ENCODE peak calls at places on chromosomes 12 and 14, in seven cellular contexts. O is K562, I is SK-N-SH, R is HepG2, B is HCT116, A is H1, V is GM12878. S is an unnamed sample.

GRCh38 chr12:23950775-23951391 is 1.4 kb upstream of the SOX5 start:
- DNase-seq in O (no peak), I (peak; percentile 9), R (peak; percentile 66), B (no peak), A (peak; percentile 44), V (no peak), S (no peak)

GRCh38 chr12:104719700-104720345 is 238.3 kb downstream of the SLC41A2 start:
- DNase-seq in O (no peak), I (no peak), R (no peak), B (no peak), A (no peak), V (no peak), S (no peak)

GRCh38 chr12:32107376-32108267 is 975 bp downstream of the BICD1 start:
- DNase-seq in O (peak; percentile 18), I (peak; percentile 31), R (peak; percentile 11), B (peak; percentile 16), A (no peak), V (no peak), S (no peak)

GRCh38 chr14:77559381-77559780 is 57.1 kb downstream of the SPTLC2 start:
- DNase-seq in O (no peak), I (no peak), R (no peak), B (no peak), A (no peak), V (no peak), S (no peak)

GRCh38 chr14:33811731-33812130 is 139.1 kb downstream of the EGLN3 start:
- DNase-seq in O (peak; percentile 9), I (no peak), R (no peak), B (no peak), A (no peak), V (no peak), S (no peak)

GRCh38 chr14:96229315-96229714 is 24.7 kb downstream of the BDKRB2 start:
- DNase-seq in O (no peak), I (no peak), R (no peak), B (no peak), A (no peak), V (no peak), S (no peak)

GRCh38 chr12:2052861-2053674 is at the start of gene CACNA1C:
- DNase-seq in O (no peak), I (peak; percentile 93), R (no peak), B (no peak), A (peak; percentile 72), V (no peak), S (peak; percentile 60)

GRCh38 chr14:62661818-62662217 is 383.4 kb downstream of the KCNH5 start:
- DNase-seq in O (no peak), I (no peak), R (no peak), B (no peak), A (no peak), V (no peak), S (no peak)

GRCh38 chr12:91339106-91339505 is 156.5 kb upstream of the DCN start:
- DNase-seq in O (no peak), I (no peak), R (no peak), B (no peak), A (no peak), V (no peak), S (no peak)

GRCh38 chr14:77458249-77458950 is 507 bp downstream of the AHSA1 start:
- DNase-seq in O (peak; percentile 33), I (peak; percentile 59), R (peak; percentile 40), B (no peak), A (no peak), V (no peak), S (peak; percentile 34)

GRCh38 chr12:91732086-91732485 is 413.6 kb downstream of the BTG1 start:
- DNase-seq in O (no peak), I (no peak), R (no peak), B (peak; percentile 2), A (no peak), V (no peak), S (no peak)

GRCh38 chr14:53273671-53274072 is 120.5 kb upstream of the DDHD1 start:
- DNase-seq in O (no peak), I (no peak), R (peak; percentile 12), B (no peak), A (no peak), V (no peak), S (no peak)

GRCh38 chr12:52055781-52056711 is 4.8 kb downstream of the NR4A1 start:
- DNase-seq in O (no peak), I (no peak), R (no peak), B (no peak), A (no peak), V (no peak), S (no peak)

GRCh38 chr12:28121899-28122655 is 68.2 kb upstream of the CCDC91 start:
- DNase-seq in O (no peak), I (no peak), R (no peak), B (no peak), A (no peak), V (no peak), S (no peak)

GRCh38 chr14:88198441-88198840 is 124.6 kb downstream of the KCNK10 start:
- DNase-seq in O (no peak), I (no peak), R (no peak), B (no peak), A (no peak), V (no peak), S (no peak)

GRCh38 chr14:28515571-28515970 is 251.0 kb upstream of the FOXG1 start:
- DNase-seq in O (no peak), I (no peak), R (no peak), B (no peak), A (no peak), V (no peak), S (no peak)

GRCh38 chr14:68088463-68088862 is 268.9 kb downstream of the RAD51B start:
- DNase-seq in O (no peak), I (no peak), R (no peak), B (peak; percentile 31), A (no peak), V (no peak), S (no peak)

GRCh38 chr12:90355701-90356345 is 599.2 kb downstream of the CCER1 start:
- DNase-seq in O (no peak), I (no peak), R (no peak), B (no peak), A (no peak), V (no peak), S (no peak)

GRCh38 chr12:76890407-76891143 is 11.8 kb upstream of the CSRP2 start:
- DNase-seq in O (no peak), I (no peak), R (no peak), B (peak; percentile 12), A (no peak), V (no peak), S (no peak)

GRCh38 chr12:98259667-98260066 is 255.7 kb upstream of the TMPO start:
- DNase-seq in O (no peak), I (no peak), R (no peak), B (no peak), A (no peak), V (peak; percentile 38), S (no peak)

GRCh38 chr12:108309674-108310312 is 29.3 kb downstream of the CMKLR1 start:
- DNase-seq in O (no peak), I (no peak), R (no peak), B (no peak), A (no peak), V (no peak), S (no peak)

GRCh38 chr14:21070083-21070609 is at the start of gene ARHGEF40:
- DNase-seq in O (peak; percentile 81), I (peak; percentile 87), R (no peak), B (no peak), A (no peak), V (no peak), S (peak; percentile 57)

GRCh38 chr12:13435535-13435934 is 239.0 kb downstream of the EMP1 start:
- DNase-seq in O (no peak), I (no peak), R (no peak), B (no peak), A (no peak), V (no peak), S (no peak)

GRCh38 chr14:105145381-105146180 is 23.0 kb downstream of the JAG2 start:
- DNase-seq in O (no peak), I (peak; percentile 64), R (no peak), B (no peak), A (peak; percentile 44), V (no peak), S (no peak)

GRCh38 chr14:98955036-98955740 is 316.8 kb downstream of the BCL11B start:
- DNase-seq in O (no peak), I (no peak), R (no peak), B (no peak), A (no peak), V (no peak), S (no peak)
- TF ChIP-seq JUND in O (no peak), I (no peak), R (no peak), B (no peak), A (no peak), V (no peak), S (no peak)

DNA sequence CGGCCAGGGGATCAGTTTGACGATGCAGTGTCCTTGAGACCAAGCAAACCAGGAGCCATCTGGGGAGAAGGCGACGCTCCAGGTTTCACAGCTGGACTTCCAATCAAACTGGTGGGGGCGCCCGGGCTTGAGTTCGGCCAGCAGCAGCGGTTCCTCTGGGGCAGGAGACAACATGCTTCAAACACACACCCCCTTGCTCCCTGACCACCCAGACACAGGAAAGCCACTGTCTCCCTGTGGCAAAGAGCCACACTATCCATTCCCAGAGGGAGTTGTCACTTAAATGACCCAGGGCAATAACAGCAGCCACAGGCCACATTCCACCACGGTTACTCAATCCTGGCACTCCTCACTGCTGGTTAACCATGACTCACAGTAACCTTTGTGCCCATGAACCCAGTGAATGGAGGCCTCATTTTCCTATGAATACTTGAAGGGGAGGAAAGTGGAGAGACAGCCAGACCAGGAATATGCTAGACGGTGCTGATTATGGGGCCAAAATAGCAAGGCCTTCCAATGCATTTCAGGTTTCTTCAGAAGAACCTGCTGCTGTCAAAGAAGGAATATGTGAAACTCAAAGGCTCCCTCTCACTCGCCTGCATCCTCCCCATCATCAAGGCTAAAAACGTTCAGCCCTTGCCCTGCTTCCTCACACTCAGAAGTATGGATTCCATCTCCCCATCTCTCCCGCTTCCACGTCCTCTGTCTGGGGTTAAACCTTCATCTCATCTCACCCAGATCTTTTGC is 8.5 kb downstream of the WSB2 start:
- DNase-seq in O (no peak), I (no peak), R (peak; percentile 99), B (peak; percentile 97), A (no peak), V (no peak), S (peak; percentile 59)
- TF ChIP-seq JUND in O (no peak), I (peak; percentile 96), R (peak; percentile 99), B (peak; percentile 99), A (no peak), V (no peak), S (no peak)

GRCh38 chr14:100994082-100994481 is 90.6 kb upstream of the RTL1 start:
- DNase-seq in O (no peak), I (no peak), R (no peak), B (peak; percentile 52), A (no peak), V (no peak), S (no peak)
- TF ChIP-seq JUND in O (no peak), I (no peak), R (no peak), B (peak; percentile 87), A (no peak), V (no peak), S (no peak)

DNA sequence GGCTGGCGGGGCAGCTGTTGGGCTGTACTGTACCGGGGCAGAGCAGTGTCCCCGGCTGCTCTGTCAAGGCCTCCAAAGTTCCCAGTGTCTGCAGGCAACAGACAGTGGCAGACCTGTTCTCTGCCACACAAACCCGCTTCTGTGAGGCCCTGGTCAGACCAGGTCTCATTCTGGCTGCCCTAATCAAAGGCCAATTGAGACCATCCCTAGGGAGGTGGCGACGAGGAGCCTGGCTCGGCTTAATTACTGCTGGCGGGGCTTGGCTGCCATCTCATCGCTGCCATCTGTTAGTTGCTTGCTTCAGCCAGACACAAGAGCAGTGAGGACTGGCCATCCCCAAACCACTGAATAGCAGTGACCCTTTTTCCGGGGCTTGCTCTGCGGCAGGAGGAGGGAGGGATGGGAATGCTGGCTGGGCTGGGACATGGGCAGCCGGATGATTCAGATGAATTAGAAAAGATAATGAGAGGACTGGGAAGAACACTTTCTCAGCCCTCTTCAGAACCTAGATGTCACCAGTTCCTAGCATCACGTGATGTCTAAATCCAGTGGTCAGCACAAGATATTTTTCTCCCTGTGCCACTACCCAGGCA is 24.5 kb downstream of the ERG28 start:
- DNase-seq in O (no peak), I (peak; percentile 77), R (no peak), B (no peak), A (no peak), V (no peak), S (no peak)
- TF ChIP-seq JUND in O (no peak), I (no peak), R (no peak), B (no peak), A (no peak), V (no peak), S (no peak)

S was measured in T47D.